ENCODE peak calls at places on chromosomes 2 and 18, in seven cellular contexts. F, G, Z, Q, Y, M and P are unnamed samples.

GRCh38 chr2:120870467-120870788 is 134.8 kb downstream of the GLI2 start:
- DNase-seq in F (no peak), G (no peak), Z (no peak), Q (no peak), Y (no peak), M (no peak), P (no peak)

GRCh38 chr2:143132360-143132759 is 3.1 kb downstream of the ARHGAP15 start:
- DNase-seq in F (no peak), G (no peak), Z (no peak), Q (peak; percentile 71), Y (no peak), M (no peak), P (no peak)

GRCh38 chr2:55419236-55419513 is 481 bp downstream of the CCDC88A start:
- DNase-seq in F (no peak), G (no peak), Z (no peak), Q (peak; percentile 62), Y (no peak), M (no peak), P (no peak)

GRCh38 chr18:74899554-74899953 is 301.9 kb downstream of the ZNF407 start:
- DNase-seq in F (no peak), G (no peak), Z (no peak), Q (no peak), Y (no peak), M (peak; percentile 29), P (no peak)

GRCh38 chr2:228847684-228848083 is 423.4 kb downstream of the PID1 start:
- DNase-seq in F (no peak), G (no peak), Z (peak; percentile 1), Q (no peak), Y (no peak), M (no peak), P (no peak)

GRCh38 chr2:199460101-199460671 is 2.4 kb upstream of the SATB2 start:
- DNase-seq in F (no peak), G (no peak), Z (no peak), Q (no peak), Y (peak; percentile 20), M (no peak), P (no peak)

GRCh38 chr2:75808793-75809535 is 98.2 kb upstream of the GCFC2 start:
- DNase-seq in F (no peak), G (no peak), Z (no peak), Q (no peak), Y (no peak), M (no peak), P (no peak)

GRCh38 chr18:45383228-45383627 is 232.0 kb upstream of the SLC14A2 start:
- DNase-seq in F (no peak), G (no peak), Z (no peak), Q (no peak), Y (no peak), M (no peak), P (no peak)

GRCh38 chr2:9168851-9169250 is 37.8 kb upstream of the ASAP2 start:
- DNase-seq in F (no peak), G (no peak), Z (no peak), Q (peak; percentile 74), Y (no peak), M (no peak), P (no peak)

GRCh38 chr2:38097611-38098350 is 21.8 kb upstream of the CYP1B1 start:
- DNase-seq in F (no peak), G (no peak), Z (no peak), Q (no peak), Y (no peak), M (no peak), P (no peak)

GRCh38 chr2:11777066-11777782 is 30.8 kb downstream of the LPIN1 start:
- DNase-seq in F (no peak), G (no peak), Z (no peak), Q (peak; percentile 57), Y (no peak), M (no peak), P (no peak)

GRCh38 chr2:174711206-174711605 is 53.1 kb downstream of the CHRNA1 start:
- DNase-seq in F (peak; percentile 3), G (no peak), Z (peak; percentile 39), Q (no peak), Y (no peak), M (no peak), P (no peak)

GRCh38 chr2:105135436-105135835 is 97.6 kb downstream of the MRPS9 start:
- DNase-seq in F (no peak), G (no peak), Z (no peak), Q (no peak), Y (no peak), M (no peak), P (no peak)

GRCh38 chr18:11808001-11808855 is 43.0 kb upstream of the CHMP1B start:
- DNase-seq in F (peak; percentile 34), G (no peak), Z (peak; percentile 26), Q (no peak), Y (no peak), M (no peak), P (no peak)